ENCODE peak calls at places on chromosomes 1 and 21, in ten cellular contexts. X, O, L, P, V, I, M, Z, U and F are unnamed samples.

GRCh38 chr1:236685917-236686814 is at the start of gene ACTN2:
- DNase-seq in X (peak), O (no peak), L (no peak), P (peak), V (peak), I (no peak), M (peak), Z (no peak), U (no peak), F (peak)

GRCh38 chr1:222019029-222019428 is 277.1 kb upstream of the DUSP10 start:
- DNase-seq in X (no peak), O (no peak), L (no peak), P (no peak), V (no peak), I (no peak), M (no peak), Z (no peak), U (no peak), F (no peak)

GRCh38 chr1:5408401-5408800 is 583.8 kb downstream of the NPHP4 start:
- DNase-seq in X (no peak), O (no peak), L (no peak), P (no peak), V (no peak), I (no peak), M (no peak), Z (no peak), U (no peak), F (no peak)

GRCh38 chr1:62142550-62142949 is 52.1 kb upstream of the L1TD1 start:
- DNase-seq in X (no peak), O (no peak), L (no peak), P (no peak), V (no peak), I (no peak), M (no peak), Z (no peak), U (no peak), F (no peak)

GRCh38 chr21:45994086-45994661 is 12.6 kb downstream of the COL6A1 start:
- DNase-seq in X (peak), O (no peak), L (peak), P (peak), V (no peak), I (peak), M (no peak), Z (no peak), U (no peak), F (peak)

GRCh38 chr1:198651685-198652400 is 13.0 kb downstream of the PTPRC start:
- DNase-seq in X (no peak), O (no peak), L (no peak), P (no peak), V (no peak), I (no peak), M (no peak), Z (no peak), U (no peak), F (no peak)

GRCh38 chr21:18549214-18549905 is 145.8 kb upstream of the TMPRSS15 start:
- DNase-seq in X (no peak), O (no peak), L (no peak), P (no peak), V (no peak), I (no peak), M (no peak), Z (no peak), U (no peak), F (no peak)

GRCh38 chr1:64308856-64309255 is 105.4 kb downstream of the UBE2U start:
- DNase-seq in X (no peak), O (no peak), L (no peak), P (no peak), V (no peak), I (no peak), M (no peak), Z (no peak), U (no peak), F (no peak)

GRCh38 chr21:33836408-33836807 is 79.2 kb downstream of the ATP5PO start:
- DNase-seq in X (no peak), O (no peak), L (peak), P (no peak), V (no peak), I (no peak), M (no peak), Z (no peak), U (no peak), F (no peak)

GRCh38 chr1:23421752-23422312 is 2.7 kb downstream of the TCEA3 start:
- DNase-seq in X (no peak), O (peak), L (no peak), P (no peak), V (no peak), I (peak), M (no peak), Z (no peak), U (no peak), F (peak)

GRCh38 chr1:57485643-57486042 is 61.8 kb upstream of the DAB1 start:
- DNase-seq in X (no peak), O (peak), L (no peak), P (no peak), V (no peak), I (peak), M (no peak), Z (no peak), U (peak), F (peak)

GRCh38 chr1:219088778-219089557 is 84.7 kb upstream of the LYPLAL1 start:
- DNase-seq in X (no peak), O (peak), L (peak), P (no peak), V (no peak), I (peak), M (no peak), Z (no peak), U (peak), F (peak)

GRCh38 chr1:116940809-116941640 is 31.3 kb downstream of the PTGFRN start:
- DNase-seq in X (no peak), O (no peak), L (peak), P (no peak), V (no peak), I (no peak), M (no peak), Z (no peak), U (no peak), F (no peak)